ENCODE peak calls at places on chromosome 4, in four cellular contexts. U, N, V and M are unnamed samples.

GRCh38 chr4:124937993-124938392 is 225.5 kb upstream of the ANKRD50 start:
- DNase-seq in U (no peak), N (no peak), V (no peak), M (no peak)

GRCh38 chr4:40933272-40934053 is 183.7 kb downstream of the NSUN7 start:
- DNase-seq in U (no peak), N (no peak), V (no peak), M (no peak)

GRCh38 chr4:186881521-186882220 is 158.0 kb upstream of the FAT1 start:
- DNase-seq in U (no peak), N (no peak), V (no peak), M (no peak)

GRCh38 chr4:78659264-78659663 is 107.7 kb downstream of the ANXA3 start:
- DNase-seq in U (no peak), N (no peak), V (no peak), M (no peak)

GRCh38 chr4:170420255-170420693 is 330.5 kb upstream of the AADAT start:
- DNase-seq in U (peak), N (no peak), V (no peak), M (no peak)

GRCh38 chr4:26062221-26062620 is 148.2 kb downstream of the SMIM20 start:
- DNase-seq in U (no peak), N (no peak), V (no peak), M (no peak)

GRCh38 chr4:140019619-140020367 is 134.2 kb downstream of the MAML3 start:
- DNase-seq in U (no peak), N (no peak), V (peak), M (no peak)

GRCh38 chr4:2469192-2469984 is 482 bp downstream of the RNF4 start:
- DNase-seq in U (no peak), N (peak), V (no peak), M (peak)

GRCh38 chr4:74284074-74284473 is 24.2 kb upstream of the EPGN start:
- DNase-seq in U (no peak), N (no peak), V (no peak), M (no peak)

GRCh38 chr4:95220205-95221175 is 328.3 kb downstream of the UNC5C start:
- DNase-seq in U (no peak), N (no peak), V (peak), M (no peak)

GRCh38 chr4:48421101-48421500 is 62.0 kb upstream of the SLC10A4 start:
- DNase-seq in U (no peak), N (no peak), V (no peak), M (no peak)

GRCh38 chr4:168511780-168512467 is 15.1 kb downstream of the PALLD start:
- DNase-seq in U (no peak), N (no peak), V (no peak), M (peak)

GRCh38 chr4:158914178-158914577 is 145.4 kb downstream of the FNIP2 start:
- DNase-seq in U (no peak), N (no peak), V (no peak), M (no peak)

GRCh38 chr4:96145671-96146070 is 305.8 kb downstream of the PDHA2 start:
- DNase-seq in U (no peak), N (no peak), V (no peak), M (no peak)

GRCh38 chr4:95212692-95213091 is 336.1 kb downstream of the UNC5C start:
- DNase-seq in U (no peak), N (no peak), V (no peak), M (no peak)

GRCh38 chr4:85243857-85244256 is 231.1 kb upstream of the ARHGAP24 start:
- DNase-seq in U (no peak), N (no peak), V (no peak), M (no peak)

GRCh38 chr4:89506866-89507494 is 199.4 kb upstream of the GPRIN3 start:
- DNase-seq in U (no peak), N (no peak), V (no peak), M (no peak)

GRCh38 chr4:89514811-89515210 is 207.2 kb upstream of the GPRIN3 start:
- DNase-seq in U (no peak), N (no peak), V (no peak), M (no peak)

GRCh38 chr4:89511776-89512175 is 204.2 kb upstream of the GPRIN3 start:
- DNase-seq in U (no peak), N (no peak), V (no peak), M (no peak)

DNA sequence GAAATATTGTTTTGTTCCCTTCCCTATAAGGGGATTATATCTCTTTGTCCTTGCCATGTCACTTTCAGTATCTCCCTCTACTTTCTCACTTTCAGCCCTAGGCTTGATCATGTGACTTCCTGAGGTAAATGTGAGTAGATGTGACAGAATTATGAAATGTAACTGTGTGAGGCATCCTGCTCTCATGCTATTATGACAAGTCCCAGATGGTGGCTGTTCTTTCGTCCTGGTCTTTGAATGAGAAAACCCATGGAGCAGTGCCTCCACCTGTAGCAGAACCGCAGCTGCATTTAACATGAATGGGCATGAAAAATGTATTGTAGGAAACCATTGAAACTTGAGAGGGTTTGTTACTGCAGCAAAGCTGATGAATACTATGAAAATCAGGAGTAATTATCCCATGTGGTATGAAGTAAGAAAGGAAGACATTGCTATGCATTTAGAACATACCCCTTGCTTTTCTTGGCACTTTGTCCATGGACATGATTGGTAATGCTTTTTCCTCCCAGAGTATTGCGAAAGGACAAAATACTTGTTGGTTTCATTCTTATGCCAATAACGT is 202.2 kb upstream of the GPRIN3 start:
- DNase-seq in U (peak), N (no peak), V (no peak), M (no peak)
- TF ChIP-seq ETV6 in U (peak), N (no peak), V (no peak), M (no peak)

GRCh38 chr4:120682981-120683380 is 239.5 kb downstream of the PRDM5 start:
- DNase-seq in U (no peak), N (no peak), V (no peak), M (no peak)
- TF ChIP-seq CREB1 in U (no peak), N (no peak), V (no peak), M (no peak)

GRCh38 chr4:148515248-148515647 is 73.0 kb upstream of the NR3C2 start:
- DNase-seq in U (no peak), N (no peak), V (no peak), M (no peak)
- TF ChIP-seq ETV6 in U (no peak), N (no peak), V (no peak), M (no peak)

GRCh38 chr4:65343342-65343741 is 326.9 kb downstream of the EPHA5 start:
- DNase-seq in U (no peak), N (no peak), V (no peak), M (no peak)
- TF ChIP-seq CREB1 in U (no peak), N (no peak), V (no peak), M (no peak)

GRCh38 chr4:57254727-57255126 is 144.5 kb upstream of the IGFBP7 start:
- DNase-seq in U (no peak), N (no peak), V (no peak), M (no peak)

GRCh38 chr4:57249083-57249482 is 138.9 kb upstream of the IGFBP7 start:
- DNase-seq in U (no peak), N (no peak), V (no peak), M (no peak)
- TF ChIP-seq ETV6 in U (no peak), N (no peak), V (no peak), M (no peak)

GRCh38 chr4:185508162-185508561 is 27.1 kb downstream of the PDLIM3 start:
- DNase-seq in U (no peak), N (no peak), V (peak), M (no peak)
- TF ChIP-seq CREB1 in U (no peak), N (no peak), V (no peak), M (no peak)

DNA sequence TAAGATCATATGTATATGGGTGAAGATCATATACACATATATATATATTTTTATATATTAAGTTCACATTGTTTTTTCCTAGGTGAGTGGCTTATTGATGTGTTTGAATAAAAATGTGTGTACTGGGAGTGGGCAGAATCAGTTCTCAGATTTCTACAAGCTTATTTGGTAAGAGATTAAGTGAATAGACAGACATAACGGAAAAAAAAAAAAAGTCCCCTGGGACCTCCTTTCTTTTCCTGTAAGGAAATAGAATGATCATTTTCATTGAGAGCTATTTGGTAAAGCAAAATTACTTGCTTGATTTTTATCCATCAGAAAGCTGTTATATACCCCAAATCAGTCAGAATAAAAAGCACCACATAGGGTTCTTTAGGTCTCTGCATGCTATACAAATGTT is 597.7 kb downstream of the PCDH18 start:
- DNase-seq in U (no peak), N (no peak), V (no peak), M (no peak)
- TF ChIP-seq ETV6 in U (no peak), N (no peak), V (no peak), M (no peak)

DNA sequence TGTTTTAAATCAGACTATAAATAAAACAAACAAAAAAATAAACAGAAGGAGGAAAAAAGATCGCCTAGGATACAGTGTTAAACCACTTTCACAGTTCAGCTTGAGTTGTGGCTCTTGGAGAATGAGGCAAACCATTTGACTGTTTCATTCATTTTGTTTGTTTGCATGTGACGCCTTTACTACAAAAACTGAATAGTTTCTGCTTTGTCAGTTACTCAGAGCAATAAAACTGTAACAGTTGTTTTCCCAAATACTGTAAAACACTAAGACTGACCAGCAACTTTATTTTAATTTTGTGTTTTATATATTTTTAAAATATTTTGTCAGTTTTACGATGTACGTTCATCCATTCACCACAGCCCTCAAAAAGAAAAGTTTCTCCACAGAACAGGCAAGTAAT is 214.5 kb downstream of the FBXW7 start:
- DNase-seq in U (no peak), N (no peak), V (no peak), M (no peak)
- TF ChIP-seq CREB1 in U (no peak), N (no peak), V (no peak), M (no peak)

GRCh38 chr4:848803-849477 is 23.0 kb upstream of the CPLX1 start:
- DNase-seq in U (no peak), N (no peak), V (no peak), M (no peak)

GRCh38 chr4:844752-845232 is 18.9 kb upstream of the CPLX1 start:
- DNase-seq in U (no peak), N (no peak), V (no peak), M (no peak)

GRCh38 chr4:845233-845835 is 19.4 kb upstream of the CPLX1 start:
- DNase-seq in U (no peak), N (no peak), V (no peak), M (no peak)

GRCh38 chr4:848307-848691 is 22.4 kb upstream of the CPLX1 start:
- DNase-seq in U (no peak), N (no peak), V (no peak), M (no peak)

DNA sequence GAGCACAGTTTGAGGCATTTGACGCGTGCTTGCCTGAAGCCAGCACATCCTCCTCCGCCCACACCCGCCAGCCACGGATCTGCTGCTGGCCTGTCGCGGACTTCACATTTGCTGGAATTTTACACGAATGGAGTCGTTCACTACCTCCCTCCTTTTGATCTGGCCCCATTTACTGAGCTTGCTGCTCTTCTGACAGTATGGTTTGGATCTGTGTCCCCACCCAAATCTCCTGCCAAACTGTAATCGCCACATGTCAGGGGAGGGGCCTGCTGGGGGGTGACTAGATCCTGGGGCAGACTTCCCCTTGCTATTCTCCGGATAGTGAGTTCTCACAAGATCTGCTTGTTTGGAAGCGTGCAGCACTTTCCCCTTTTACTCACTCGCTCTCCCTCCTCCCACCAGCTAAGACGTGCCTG is 19.9 kb upstream of the CPLX1 start:
- DNase-seq in U (no peak), N (no peak), V (no peak), M (no peak)
- TF ChIP-seq ETV6 in U (no peak), N (no peak), V (no peak), M (no peak)